ENCODE peak calls at places on chromosomes 7 and 10, in five cellular contexts. One of them, this sample, is unnamed.

GRCh38 chr10:131580076-131580652 is 268.6 kb upstream of the TCERG1L start:
- DNase-seq in BJ: no peak
- DNase-seq in cardiac muscle cell: no peak
- DNase-seq in PC-3: no peak
- DNase-seq in AG04450: no peak
- DNase-seq in this sample: no peak

GRCh38 chr10:112296908-112297331 is 13.7 kb downstream of the TECTB start:
- DNase-seq in BJ: no peak
- DNase-seq in cardiac muscle cell: no peak
- DNase-seq in PC-3: no peak
- DNase-seq in AG04450: no peak
- DNase-seq in this sample: no peak

GRCh38 chr7:155789001-155789725 is 23.1 kb downstream of the SHH start:
- DNase-seq in BJ: no peak
- DNase-seq in cardiac muscle cell: no peak
- DNase-seq in PC-3: no peak
- DNase-seq in AG04450: no peak
- DNase-seq in this sample: no peak

GRCh38 chr7:16989883-16990413 is 108.2 kb upstream of the AGR3 start:
- DNase-seq in BJ: no peak
- DNase-seq in cardiac muscle cell: no peak
- DNase-seq in PC-3: peak; percentile 98
- DNase-seq in AG04450: peak; percentile 61
- DNase-seq in this sample: peak; percentile 90

GRCh38 chr7:94449151-94449725 is 54.5 kb downstream of the COL1A2 start:
- DNase-seq in BJ: no peak
- DNase-seq in cardiac muscle cell: peak; percentile 59
- DNase-seq in PC-3: peak; percentile 58
- DNase-seq in AG04450: no peak
- DNase-seq in this sample: peak; percentile 64

GRCh38 chr7:101564778-101565211 is 64.3 kb downstream of the MYL10 start:
- DNase-seq in BJ: no peak
- DNase-seq in cardiac muscle cell: peak; percentile 43
- DNase-seq in PC-3: peak; percentile 71
- DNase-seq in AG04450: no peak
- DNase-seq in this sample: no peak

GRCh38 chr7:95549818-95550529 is 46.3 kb downstream of the PDK4 start:
- DNase-seq in BJ: peak; percentile 36
- DNase-seq in cardiac muscle cell: no peak
- DNase-seq in PC-3: peak; percentile 90
- DNase-seq in AG04450: peak; percentile 13
- DNase-seq in this sample: peak; percentile 98

GRCh38 chr7:69389220-69389619 is 209.1 kb upstream of the AUTS2 start:
- DNase-seq in BJ: no peak
- DNase-seq in cardiac muscle cell: no peak
- DNase-seq in PC-3: no peak
- DNase-seq in AG04450: no peak
- DNase-seq in this sample: no peak

GRCh38 chr10:26697922-26698608 is 564 bp downstream of the PDSS1 start:
- DNase-seq in BJ: no peak
- DNase-seq in cardiac muscle cell: no peak
- DNase-seq in PC-3: peak; percentile 5
- DNase-seq in AG04450: no peak
- DNase-seq in this sample: peak; percentile 5

GRCh38 chr10:129970404-129971364 is 6.6 kb upstream of the EBF3 start:
- DNase-seq in BJ: no peak
- DNase-seq in cardiac muscle cell: peak; percentile 36
- DNase-seq in PC-3: no peak
- DNase-seq in AG04450: no peak
- DNase-seq in this sample: no peak
- H3K4me3 ChIP-seq in BJ: no peak overlapping the region
- H3K4me3 ChIP-seq in cardiac muscle cell: peak overlapping the region; percentile 37
- H3K4me3 ChIP-seq in PC-3: no peak overlapping the region
- H3K4me3 ChIP-seq in AG04450: no peak overlapping the region
- H3K4me3 ChIP-seq in this sample: no peak overlapping the region

GRCh38 chr7:106735637-106736036 is 74.7 kb upstream of the CCDC71L start:
- DNase-seq in BJ: no peak
- DNase-seq in cardiac muscle cell: no peak
- DNase-seq in PC-3: no peak
- DNase-seq in AG04450: no peak
- DNase-seq in this sample: no peak

GRCh38 chr7:106732045-106732444 is 71.1 kb upstream of the CCDC71L start:
- DNase-seq in BJ: no peak
- DNase-seq in cardiac muscle cell: no peak
- DNase-seq in PC-3: no peak
- DNase-seq in AG04450: no peak
- DNase-seq in this sample: no peak

GRCh38 chr7:106737202-106737562 is 76.2 kb upstream of the CCDC71L start:
- DNase-seq in BJ: no peak
- DNase-seq in cardiac muscle cell: no peak
- DNase-seq in PC-3: peak; percentile 53
- DNase-seq in AG04450: no peak
- DNase-seq in this sample: peak; percentile 66

GRCh38 chr7:106736123-106736507 is 75.2 kb upstream of the CCDC71L start:
- DNase-seq in BJ: no peak
- DNase-seq in cardiac muscle cell: no peak
- DNase-seq in PC-3: no peak
- DNase-seq in AG04450: no peak
- DNase-seq in this sample: no peak

DNA sequence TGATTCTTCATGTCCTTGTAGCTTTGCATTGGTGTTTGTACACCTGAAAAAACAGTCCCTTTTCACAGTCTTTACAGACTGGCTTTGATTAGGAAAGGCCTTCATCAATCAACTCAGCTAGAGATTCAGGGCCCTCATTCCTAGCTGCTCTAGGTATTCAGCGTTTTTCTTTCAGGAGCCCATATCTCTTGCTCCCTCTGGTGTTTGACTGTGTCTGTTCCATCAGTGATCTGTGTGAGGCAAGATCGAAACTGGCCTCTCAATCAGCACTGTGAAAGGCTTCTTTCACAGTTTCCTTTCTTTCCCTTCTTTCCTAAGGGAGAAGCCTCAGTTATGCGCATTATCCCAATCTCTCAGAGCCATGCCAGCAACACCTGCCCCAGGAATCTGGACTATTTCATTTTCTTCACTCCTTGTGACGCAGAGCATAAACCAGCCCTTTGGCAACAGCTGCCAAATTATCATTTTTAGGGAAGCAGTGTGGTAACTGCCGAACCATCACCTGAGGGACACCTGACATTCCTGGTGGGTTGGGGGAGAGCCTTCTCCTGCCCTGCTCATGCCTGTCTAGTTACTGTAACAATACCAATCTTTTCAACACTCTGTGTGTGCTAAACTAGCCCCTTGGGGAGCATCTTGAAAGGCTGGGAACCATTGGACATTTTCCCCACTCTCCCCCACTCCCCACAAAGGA is 75.7 kb upstream of the CCDC71L start:
- DNase-seq in BJ: no peak
- DNase-seq in cardiac muscle cell: peak; percentile 23
- DNase-seq in PC-3: peak; percentile 72
- DNase-seq in AG04450: peak; percentile 56
- DNase-seq in this sample: peak; percentile 86
- TF ChIP-seq CTCF in BJ: peak; percentile 80
- TF ChIP-seq CTCF in cardiac muscle cell: peak; percentile 80
- TF ChIP-seq CTCF in PC-3: peak; percentile 73
- TF ChIP-seq CTCF in AG04450: peak; percentile 82
- TF ChIP-seq CTCF in this sample: peak; percentile 89

DNA sequence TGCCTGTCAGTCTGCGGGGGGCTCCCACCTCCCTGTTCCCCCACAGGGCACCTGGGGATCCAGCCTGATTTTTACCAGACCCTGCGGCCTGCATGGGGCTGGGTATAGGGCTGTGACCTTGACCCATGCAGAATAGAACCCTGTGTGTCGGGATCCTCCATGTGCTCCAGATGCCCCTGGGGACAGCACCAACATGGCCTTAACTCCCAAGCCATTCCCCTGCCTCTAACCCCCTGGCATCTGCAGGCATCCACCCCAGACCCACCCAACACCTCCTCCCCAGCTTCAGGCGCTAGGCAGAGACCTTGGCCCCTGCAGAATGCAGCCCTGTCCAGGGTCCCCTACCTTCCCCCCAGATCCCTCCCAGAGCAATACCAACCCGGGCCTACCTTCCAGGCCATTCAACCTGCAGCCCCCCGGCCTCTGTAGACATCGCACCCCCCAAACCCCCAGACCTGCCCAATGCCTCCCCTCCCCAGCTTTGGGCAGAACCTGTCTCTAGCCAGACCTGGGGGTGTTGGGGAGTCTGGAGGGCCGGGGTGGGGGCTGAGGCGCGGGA is 770 bp upstream of the ELN start:
- DNase-seq in BJ: no peak
- DNase-seq in cardiac muscle cell: no peak
- DNase-seq in PC-3: no peak
- DNase-seq in AG04450: no peak
- DNase-seq in this sample: no peak
- H3K4me3 ChIP-seq in BJ: no peak overlapping the region
- H3K4me3 ChIP-seq in cardiac muscle cell: no peak overlapping the region
- H3K4me3 ChIP-seq in PC-3: no peak overlapping the region
- H3K4me3 ChIP-seq in AG04450: no peak overlapping the region
- H3K4me3 ChIP-seq in this sample: no peak overlapping the region

GRCh38 chr10:22367471-22367870 is 22.2 kb downstream of the SPAG6 start:
- DNase-seq in BJ: no peak
- DNase-seq in cardiac muscle cell: no peak
- DNase-seq in PC-3: no peak
- DNase-seq in AG04450: no peak
- DNase-seq in this sample: no peak

GRCh38 chr10:22365644-22366565 is 20.6 kb downstream of the SPAG6 start:
- DNase-seq in BJ: no peak
- DNase-seq in cardiac muscle cell: no peak
- DNase-seq in PC-3: no peak
- DNase-seq in AG04450: no peak
- DNase-seq in this sample: peak; percentile 57

GRCh38 chr10:22368402-22368801 is 23.1 kb downstream of the SPAG6 start:
- DNase-seq in BJ: no peak
- DNase-seq in cardiac muscle cell: no peak
- DNase-seq in PC-3: no peak
- DNase-seq in AG04450: no peak
- DNase-seq in this sample: no peak

GRCh38 chr10:22365233-22365632 is 19.9 kb downstream of the SPAG6 start:
- DNase-seq in BJ: no peak
- DNase-seq in cardiac muscle cell: no peak
- DNase-seq in PC-3: no peak
- DNase-seq in AG04450: no peak
- DNase-seq in this sample: no peak

GRCh38 chr10:22366771-22367170 is 21.5 kb downstream of the SPAG6 start:
- DNase-seq in BJ: no peak
- DNase-seq in cardiac muscle cell: no peak
- DNase-seq in PC-3: no peak
- DNase-seq in AG04450: no peak
- DNase-seq in this sample: no peak
- TF ChIP-seq CTCF in BJ: no peak
- TF ChIP-seq CTCF in cardiac muscle cell: no peak
- TF ChIP-seq CTCF in PC-3: no peak
- TF ChIP-seq CTCF in AG04450: no peak
- TF ChIP-seq CTCF in this sample: no peak

DNA sequence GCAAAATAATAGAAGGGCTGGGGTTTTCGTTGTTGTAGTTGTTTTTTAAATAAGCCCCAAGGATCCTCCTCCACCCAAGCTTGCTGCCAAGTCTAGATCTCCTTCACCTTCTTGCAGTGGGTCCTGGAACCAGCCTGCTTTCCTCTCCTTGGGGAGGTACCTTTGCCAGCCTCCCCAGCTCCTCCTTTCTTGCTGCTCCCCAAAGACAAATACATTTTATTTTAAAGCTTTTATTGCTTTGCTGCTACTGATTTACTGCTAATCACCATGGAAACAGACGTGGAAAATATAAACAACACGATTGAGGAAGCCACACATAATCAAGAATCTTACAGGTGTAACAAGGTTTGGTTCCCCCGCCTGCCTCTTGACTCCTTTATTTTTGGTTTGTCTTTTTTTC is 17.4 kb upstream of the SLF2 start:
- DNase-seq in BJ: no peak
- DNase-seq in cardiac muscle cell: no peak
- DNase-seq in PC-3: no peak
- DNase-seq in AG04450: no peak
- DNase-seq in this sample: no peak
- H3K4me3 ChIP-seq in BJ: no peak overlapping the region
- H3K4me3 ChIP-seq in cardiac muscle cell: no peak overlapping the region
- H3K4me3 ChIP-seq in PC-3: no peak overlapping the region
- H3K4me3 ChIP-seq in AG04450: no peak overlapping the region
- H3K4me3 ChIP-seq in this sample: no peak overlapping the region

DNA sequence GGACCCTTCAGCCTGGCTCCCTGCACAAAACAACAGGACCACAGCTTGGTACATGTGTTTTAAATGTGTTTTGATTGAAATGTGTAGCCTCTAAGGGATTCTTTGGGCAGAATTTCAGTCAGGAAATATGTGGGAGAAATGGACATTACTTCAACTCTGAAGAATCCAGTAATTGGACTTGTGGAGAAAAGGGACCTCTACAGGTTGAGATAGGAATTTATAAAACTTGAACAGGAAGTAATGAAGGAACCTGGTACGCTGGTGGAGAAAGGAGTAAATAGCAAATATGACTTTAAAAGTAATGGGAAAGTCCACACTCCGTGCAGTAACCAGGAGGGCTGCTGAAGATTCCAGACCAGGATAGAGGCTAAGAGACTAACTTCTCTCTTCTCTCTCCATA is 220.5 kb downstream of the LHFPL3 start:
- DNase-seq in BJ: no peak
- DNase-seq in cardiac muscle cell: peak; percentile 8
- DNase-seq in PC-3: peak; percentile 12
- DNase-seq in AG04450: no peak
- DNase-seq in this sample: peak; percentile 29
- TF ChIP-seq CTCF in BJ: no peak
- TF ChIP-seq CTCF in cardiac muscle cell: no peak
- TF ChIP-seq CTCF in PC-3: peak; percentile 39
- TF ChIP-seq CTCF in AG04450: no peak
- TF ChIP-seq CTCF in this sample: peak; percentile 18

GRCh38 chr10:94105226-94105625 is 111.5 kb downstream of the PLCE1 start:
- DNase-seq in BJ: no peak
- DNase-seq in cardiac muscle cell: no peak
- DNase-seq in PC-3: no peak
- DNase-seq in AG04450: no peak
- DNase-seq in this sample: no peak

GRCh38 chr10:94104316-94105060 is 110.8 kb downstream of the PLCE1 start:
- DNase-seq in BJ: no peak
- DNase-seq in cardiac muscle cell: no peak
- DNase-seq in PC-3: peak; percentile 49
- DNase-seq in AG04450: no peak
- DNase-seq in this sample: peak; percentile 54

GRCh38 chr10:94108200-94108599 is 114.5 kb downstream of the PLCE1 start:
- DNase-seq in BJ: peak; percentile 47
- DNase-seq in cardiac muscle cell: no peak
- DNase-seq in PC-3: peak; percentile 63
- DNase-seq in AG04450: peak; percentile 66
- DNase-seq in this sample: peak; percentile 91

GRCh38 chr10:94103902-94104301 is 110.2 kb downstream of the PLCE1 start:
- DNase-seq in BJ: peak; percentile 89
- DNase-seq in cardiac muscle cell: no peak
- DNase-seq in PC-3: peak; percentile 65
- DNase-seq in AG04450: peak; percentile 75
- DNase-seq in this sample: peak; percentile 40

GRCh38 chr10:94107191-94107590 is 113.5 kb downstream of the PLCE1 start:
- DNase-seq in BJ: no peak
- DNase-seq in cardiac muscle cell: no peak
- DNase-seq in PC-3: no peak
- DNase-seq in AG04450: no peak
- DNase-seq in this sample: no peak
- H3K4me3 ChIP-seq in BJ: no peak overlapping the region
- H3K4me3 ChIP-seq in cardiac muscle cell: no peak overlapping the region
- H3K4me3 ChIP-seq in PC-3: no peak overlapping the region
- H3K4me3 ChIP-seq in AG04450: no peak overlapping the region
- H3K4me3 ChIP-seq in this sample: no peak overlapping the region

This sample was measured in fibroblast of mammary gland.